ENCODE peak calls at places on chromosomes 5 and 9, in ten cellular contexts. U is stomach; G is PC-3; N is CD8-positive, alpha-beta T cell; J is gastrocnemius medialis; V is GM06990; A is fibroblast of lung; W is H1; Y is psoas muscle; R is colonic mucosa. H is an unnamed sample.

GRCh38 chr9:125990793-125991220 is 243.6 kb downstream of the PBX3 start:
- DNase-seq in Y (peak), W (no peak), N (no peak), R (no peak), G (no peak), U (no peak), V (no peak), J (no peak), A (no peak), H (no peak)

GRCh38 chr9:96299823-96300222 is 2.2 kb downstream of the HSD17B3 start:
- DNase-seq in U (no peak), Y (no peak), N (no peak), W (no peak), G (peak), J (no peak), A (peak), V (no peak), R (no peak), H (no peak)

GRCh38 chr9:120484162-120484561 is 95.8 kb downstream of the CDK5RAP2 start:
- DNase-seq in W (no peak), R (no peak), N (no peak), V (no peak), G (no peak), J (no peak), Y (no peak), A (no peak), U (no peak), H (no peak)

GRCh38 chr9:80841888-80842287 is 847.5 kb downstream of the TLE1 start:
- DNase-seq in G (no peak), V (no peak), N (no peak), Y (no peak), R (no peak), A (no peak), J (no peak), U (no peak), W (no peak), H (no peak)

GRCh38 chr5:75059887-75060286 is 7.5 kb upstream of the GCNT4 start:
- DNase-seq in J (no peak), U (no peak), V (no peak), N (no peak), G (no peak), W (no peak), Y (no peak), A (no peak), R (no peak), H (peak)

GRCh38 chr9:98374385-98375051 is 119.1 kb upstream of the TBC1D2 start:
- DNase-seq in J (no peak), Y (no peak), W (no peak), V (no peak), N (no peak), U (peak), A (peak), R (peak), G (peak), H (no peak)

GRCh38 chr9:33161011-33161588 is 6.0 kb downstream of the B4GALT1 start:
- DNase-seq in U (peak), W (no peak), J (peak), V (peak), Y (peak), G (peak), N (no peak), R (peak), A (peak), H (peak)

GRCh38 chr9:120965344-120966004 is 38.9 kb upstream of the TRAF1 start:
- DNase-seq in G (no peak), R (no peak), N (no peak), V (no peak), Y (no peak), A (peak), J (no peak), U (no peak), W (no peak), H (no peak)

GRCh38 chr5:78916044-78916443 is 69.1 kb downstream of the ARSB start:
- DNase-seq in N (no peak), W (no peak), A (no peak), V (no peak), G (no peak), U (no peak), R (no peak), Y (no peak), J (no peak), H (no peak)

GRCh38 chr5:174307656-174308271 is 262.3 kb downstream of the NSG2 start:
- DNase-seq in W (peak), U (no peak), V (no peak), N (no peak), J (no peak), A (no peak), G (no peak), R (peak), Y (no peak), H (no peak)

GRCh38 chr5:65172486-65173129 is 309.1 kb downstream of the ADAMTS6 start:
- DNase-seq in J (no peak), A (no peak), Y (no peak), G (no peak), R (no peak), V (peak), U (no peak), N (no peak), W (no peak), H (peak)

GRCh38 chr5:137287564-137287963 is 211.6 kb downstream of the SPOCK1 start:
- DNase-seq in G (no peak), V (no peak), U (no peak), J (no peak), R (no peak), A (no peak), W (no peak), Y (no peak), N (no peak), H (no peak)

GRCh38 chr5:148145916-148146315 is 22.4 kb upstream of the SPINK14 start:
- DNase-seq in U (peak), V (no peak), N (no peak), W (no peak), R (peak), J (no peak), G (peak), A (peak), Y (no peak), H (no peak)

GRCh38 chr9:79489241-79490000 is 82.3 kb upstream of the TLE4 start:
- DNase-seq in W (no peak), A (peak), N (no peak), R (peak), Y (no peak), G (peak), U (no peak), V (no peak), J (no peak), H (no peak)

GRCh38 chr9:82546131-82546530 is 516.8 kb downstream of the RASEF start:
- DNase-seq in W (no peak), Y (no peak), J (no peak), N (no peak), U (no peak), V (no peak), A (no peak), R (no peak), G (no peak), H (no peak)

GRCh38 chr5:108122701-108123100 is 259.2 kb downstream of the FBXL17 start:
- DNase-seq in J (no peak), G (no peak), N (no peak), U (no peak), Y (no peak), A (no peak), R (no peak), W (no peak), V (no peak), H (no peak)

GRCh38 chr9:92761686-92762085 is 2.9 kb downstream of the BICD2 start:
- DNase-seq in N (no peak), U (no peak), J (no peak), W (no peak), G (no peak), A (no peak), Y (no peak), V (no peak), R (no peak), H (no peak)
- H3K4me3 ChIP-seq in N (no peak), U (no peak), J (no peak), W (no peak), G (no peak), A (no peak), Y (peak), V (no peak), R (no peak), H (peak)

GRCh38 chr9:135583686-135584011 is 22.1 kb downstream of the PAEP start:
- DNase-seq in U (peak), N (no peak), G (no peak), W (peak), J (no peak), R (no peak), V (no peak), Y (peak), A (no peak), H (no peak)
- H3K4me3 ChIP-seq in U (no peak), N (no peak), G (no peak), W (no peak), J (no peak), R (no peak), V (no peak), Y (no peak), A (no peak), H (no peak)

DNA sequence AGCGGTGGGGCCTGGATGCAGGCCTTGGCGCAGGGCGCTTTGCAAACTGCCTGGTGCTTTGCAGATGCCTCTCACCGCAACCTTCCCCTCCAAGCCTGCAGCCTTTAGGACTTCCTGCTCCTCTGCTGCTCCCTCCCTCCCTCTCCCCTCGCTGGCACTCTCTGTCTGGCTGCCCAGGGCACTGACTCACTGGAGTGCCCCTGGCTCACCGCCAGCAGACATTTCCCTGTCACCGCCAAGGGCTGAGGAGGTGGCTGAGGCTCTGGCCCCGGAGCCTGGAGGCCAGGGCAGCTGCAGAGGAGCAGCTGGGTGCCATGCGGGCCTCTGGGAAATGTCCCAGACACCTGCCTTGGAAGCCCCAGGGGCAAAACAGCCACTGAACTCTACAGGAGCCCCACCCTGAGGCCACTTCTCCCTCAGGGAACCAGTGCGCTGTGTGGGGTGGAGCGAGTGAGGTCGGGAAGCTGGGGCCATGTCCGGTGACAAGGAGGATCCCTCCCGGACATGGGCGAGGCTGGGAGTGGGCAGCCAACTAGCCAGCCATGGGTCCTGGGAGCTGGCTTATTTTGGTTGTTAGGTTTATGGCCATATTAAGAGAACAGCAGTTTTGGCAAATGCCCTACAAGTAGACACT is 53.4 kb downstream of the TENT4A start:
- DNase-seq in W (no peak), J (peak), V (no peak), U (peak), Y (peak), A (peak), N (no peak), R (peak), G (peak), H (peak)
- H3K4me3 ChIP-seq in W (no peak), J (peak), V (no peak), U (peak), Y (peak), A (no peak), N (no peak), R (peak), G (peak), H (no peak)

GRCh38 chr9:129036923-129037766 is 719 bp downstream of the MIGA2 start:
- DNase-seq in A (no peak), G (no peak), R (no peak), V (no peak), J (no peak), Y (no peak), N (no peak), U (no peak), W (no peak), H (no peak)
- H3K4me3 ChIP-seq in A (peak), G (peak), R (peak), V (peak), J (peak), Y (peak), N (peak), U (peak), W (peak), H (peak)

GRCh38 chr5:159507055-159507454 is 176.8 kb upstream of the IL12B start:
- DNase-seq in N (no peak), W (no peak), J (no peak), R (no peak), Y (no peak), V (no peak), U (no peak), A (no peak), G (no peak), H (no peak)

GRCh38 chr5:159504106-159504856 is 174.0 kb upstream of the IL12B start:
- DNase-seq in Y (no peak), J (no peak), A (peak), W (no peak), R (no peak), G (no peak), N (no peak), U (no peak), V (no peak), H (no peak)

GRCh38 chr5:159503236-159503635 is 172.9 kb upstream of the IL12B start:
- DNase-seq in G (no peak), Y (no peak), W (no peak), R (no peak), V (no peak), J (no peak), U (no peak), A (no peak), N (no peak), H (no peak)

GRCh38 chr5:159507661-159508060 is 177.4 kb upstream of the IL12B start:
- DNase-seq in V (no peak), A (no peak), N (no peak), Y (no peak), W (no peak), G (no peak), U (no peak), R (no peak), J (no peak), H (no peak)

DNA sequence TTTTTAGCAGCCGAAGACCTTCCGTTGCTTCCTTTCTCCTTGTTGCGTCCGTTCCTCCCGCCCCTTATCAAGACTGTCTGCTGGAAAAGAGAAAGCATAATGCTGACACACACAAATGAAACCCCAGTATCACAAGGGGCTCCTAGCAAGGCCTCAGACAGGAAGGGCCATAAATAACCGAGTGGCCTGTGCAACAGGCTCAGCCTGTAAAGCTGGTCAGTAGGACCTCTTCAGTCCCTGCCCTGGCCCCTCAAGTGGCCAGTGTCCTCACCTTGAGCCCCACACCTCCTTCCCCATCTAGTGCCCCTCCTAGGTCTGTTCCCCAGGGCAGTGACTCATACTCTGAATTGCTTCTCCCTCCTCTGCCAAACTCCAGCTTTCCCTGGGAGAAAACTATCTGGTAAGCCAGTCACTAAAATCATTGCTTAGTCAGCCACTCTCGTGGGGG is 174.6 kb upstream of the IL12B start:
- DNase-seq in U (no peak), J (no peak), N (no peak), A (peak), V (no peak), G (peak), R (peak), Y (no peak), W (no peak), H (no peak)
- H3K4me3 ChIP-seq in U (no peak), J (no peak), N (no peak), A (no peak), V (no peak), G (no peak), R (no peak), Y (no peak), W (no peak), H (no peak)